ENCODE peak calls at places on chromosomes 5 and 9, in eight cellular contexts. X, Q, V, G, O, I, R and D are unnamed samples.

GRCh38 chr9:129401623-129402340 is 219.1 kb downstream of the C9orf50 start:
- DNase-seq in V (no peak), G (no peak), I (no peak), X (no peak), R (no peak), Q (no peak), O (no peak), D (no peak)

GRCh38 chr5:61342066-61342465 is 10.0 kb downstream of the ZSWIM6 start:
- DNase-seq in V (no peak), Q (no peak), X (no peak), G (peak), I (no peak), O (no peak), R (peak), D (no peak)

GRCh38 chr5:23318960-23319359 is 188.4 kb upstream of the PRDM9 start:
- DNase-seq in X (no peak), O (no peak), G (no peak), Q (no peak), V (no peak), I (no peak), R (no peak), D (no peak)

GRCh38 chr9:133371261-133371711 is 4.6 kb downstream of the SURF4 start:
- DNase-seq in G (no peak), Q (no peak), V (no peak), I (no peak), O (no peak), X (no peak), R (no peak), D (no peak)

GRCh38 chr9:13142776-13143175 is 136.7 kb downstream of the MPDZ start:
- DNase-seq in Q (no peak), X (no peak), G (no peak), V (no peak), R (no peak), I (no peak), O (no peak), D (no peak)

GRCh38 chr9:34190996-34191892 is 12.4 kb downstream of the UBAP1 start:
- DNase-seq in R (no peak), X (peak), V (no peak), O (no peak), G (peak), Q (no peak), I (no peak), D (no peak)

GRCh38 chr5:31193591-31194457 is at the start of gene CDH6:
- DNase-seq in R (peak), V (no peak), X (peak), I (no peak), O (no peak), Q (no peak), G (no peak), D (no peak)

GRCh38 chr9:19675492-19675891 is 113.3 kb downstream of the SLC24A2 start:
- DNase-seq in R (no peak), V (no peak), I (no peak), O (no peak), X (peak), G (no peak), Q (no peak), D (no peak)

GRCh38 chr5:10639846-10640368 is 76.0 kb downstream of the ANKRD33B start:
- DNase-seq in G (no peak), Q (no peak), O (no peak), R (no peak), I (no peak), V (no peak), X (no peak), D (peak)

GRCh38 chr9:42852133-42852532 is 668.7 kb downstream of the SPATA31A6 start:
- DNase-seq in O (no peak), Q (peak), G (no peak), I (peak), V (no peak), X (peak), R (peak), D (no peak)

GRCh38 chr9:93003552-93004407 is 54.7 kb upstream of the SUSD3 start:
- DNase-seq in Q (peak), O (peak), V (no peak), I (no peak), R (peak), G (peak), X (peak), D (no peak)

GRCh38 chr9:14433841-14434511 is 120.0 kb upstream of the NFIB start:
- DNase-seq in I (peak), Q (no peak), G (peak), O (no peak), V (peak), X (no peak), R (peak), D (no peak)

GRCh38 chr5:78265163-78265562 is 29.3 kb downstream of the AP3B1 start:
- DNase-seq in I (no peak), G (no peak), R (no peak), O (no peak), X (no peak), V (no peak), Q (no peak), D (no peak)

GRCh38 chr9:88651682-88652633 is 117.0 kb downstream of the NXNL2 start:
- DNase-seq in V (peak), Q (peak), I (no peak), G (peak), O (no peak), R (peak), X (no peak), D (peak)

GRCh38 chr9:135753391-135754105 is 51.6 kb downstream of the KCNT1 start:
- DNase-seq in Q (no peak), R (no peak), X (no peak), G (no peak), O (no peak), I (no peak), V (no peak), D (no peak)

GRCh38 chr5:36070687-36071571 is 4.2 kb upstream of the UGT3A2 start:
- DNase-seq in V (no peak), X (no peak), R (no peak), G (no peak), I (no peak), O (no peak), Q (no peak), D (no peak)

GRCh38 chr5:65809817-65810531 is 88.0 kb downstream of the NLN start:
- DNase-seq in R (peak), G (no peak), X (no peak), O (no peak), I (no peak), Q (peak), V (no peak), D (peak)

GRCh38 chr5:56494300-56494704 is 261.2 kb upstream of the ANKRD55 start:
- DNase-seq in I (no peak), O (peak), Q (no peak), G (no peak), R (peak), X (no peak), V (no peak), D (no peak)

GRCh38 chr9:120921751-120922181 is 4.8 kb downstream of the TRAF1 start:
- DNase-seq in I (no peak), Q (no peak), X (no peak), V (no peak), R (no peak), G (no peak), O (no peak), D (no peak)

GRCh38 chr5:108381034-108381954 is 604 bp downstream of the FBXL17 start:
- DNase-seq in G (peak), V (no peak), X (peak), Q (peak), R (peak), I (no peak), O (peak), D (peak)

GRCh38 chr5:159969966-159970365 is 39.0 kb upstream of the TTC1 start:
- DNase-seq in R (no peak), O (no peak), G (peak), V (no peak), Q (no peak), X (no peak), I (no peak), D (no peak)

GRCh38 chr9:79902937-79903600 is 331.3 kb downstream of the TLE4 start:
- DNase-seq in V (no peak), X (no peak), G (no peak), Q (no peak), O (no peak), I (no peak), R (no peak), D (no peak)

GRCh38 chr9:137545123-137545522 is 5.1 kb downstream of the PNPLA7 start:
- DNase-seq in Q (no peak), G (peak), O (no peak), R (peak), I (no peak), X (no peak), V (no peak), D (peak)

GRCh38 chr5:173653822-173654523 is 37.5 kb upstream of the BOD1 start:
- DNase-seq in G (no peak), Q (no peak), I (no peak), O (no peak), R (no peak), V (no peak), X (peak), D (no peak)